ENCODE peak calls at places on chromosomes 13 and 19, in five cellular contexts. C is SK-N-SH, F is ascending aorta, S is heart left ventricle, A is pancreas. G is an unnamed sample. For H3K4me1 and H3K36me3, the result is how much of the 10 kb centered on the place peaks cover.

GRCh38 chr19:4062576-4063368 is 3.9 kb downstream of the ZBTB7A start:
- DNase-seq in C (no peak), F (no peak), S (no peak), A (no peak), G (no peak)

GRCh38 chr13:59543418-59543817 is 620.3 kb downstream of the DIAPH3 start:
- DNase-seq in C (no peak), F (no peak), S (no peak), A (no peak), G (no peak)

GRCh38 chr13:96460571-96460970 is 370.7 kb downstream of the HS6ST3 start:
- DNase-seq in C (peak), F (no peak), S (no peak), A (no peak), G (no peak)

GRCh38 chr19:10471909-10472308 is 31.2 kb downstream of the KEAP1 start:
- DNase-seq in C (peak), F (no peak), S (no peak), A (no peak), G (no peak)

GRCh38 chr13:40582531-40582930 is 83.9 kb downstream of the FOXO1 start:
- DNase-seq in C (no peak), F (no peak), S (no peak), A (no peak), G (no peak)

GRCh38 chr19:1279782-1280341 is 4.5 kb downstream of the FAM174C start:
- DNase-seq in C (peak), F (peak), S (peak), A (peak), G (peak)

GRCh38 chr13:95067303-95067702 is 233.9 kb downstream of the ABCC4 start:
- DNase-seq in C (no peak), F (no peak), S (no peak), A (no peak), G (no peak)

GRCh38 chr13:96898212-96898611 is 96.1 kb downstream of the OXGR1 start:
- DNase-seq in C (no peak), F (peak), S (no peak), A (no peak), G (no peak)

GRCh38 chr19:39768334-39768733 is 10.3 kb upstream of the LEUTX start:
- DNase-seq in C (no peak), F (no peak), S (no peak), A (no peak), G (no peak)

GRCh38 chr13:24625870-24626419 is 54.3 kb upstream of the ATP12A start:
- DNase-seq in C (no peak), F (no peak), S (no peak), A (no peak), G (no peak)

GRCh38 chr13:33017410-33017929 is 1.2 kb downstream of the KL start:
- DNase-seq in C (no peak), F (peak), S (peak), A (no peak), G (no peak)

GRCh38 chr13:82664183-82664582 is 1218.1 kb downstream of the SLITRK1 start:
- DNase-seq in C (no peak), F (no peak), S (no peak), A (no peak), G (no peak)

GRCh38 chr19:43439183-43440063 is 24.7 kb downstream of the TEX101 start:
- DNase-seq in C (no peak), F (no peak), S (no peak), A (no peak), G (no peak)

GRCh38 chr13:42883142-42883541 is 101.8 kb downstream of the FAM216B start:
- DNase-seq in C (no peak), F (no peak), S (no peak), A (no peak), G (no peak)

GRCh38 chr19:11401808-11402543 is 17.1 kb downstream of the RGL3 start:
- DNase-seq in C (peak), F (no peak), S (no peak), A (no peak), G (no peak)

GRCh38 chr13:52024481-52024880 is at the start of gene UTP14C:
- DNase-seq in C (no peak), F (no peak), S (no peak), A (no peak), G (no peak)

GRCh38 chr13:44692173-44692713 is 116.1 kb upstream of the TSC22D1 start:
- DNase-seq in C (no peak), F (no peak), S (no peak), A (no peak), G (no peak)

GRCh38 chr13:95643814-95644598 is 500 bp downstream of the DZIP1 start:
- DNase-seq in C (peak), F (no peak), S (no peak), A (peak), G (no peak)

GRCh38 chr13:86986448-86986847 is 684.7 kb upstream of the SLITRK5 start:
- DNase-seq in C (no peak), F (no peak), S (no peak), A (no peak), G (no peak)

GRCh38 chr13:75137911-75138571 is 343.9 kb downstream of the TBC1D4 start:
- DNase-seq in C (no peak), F (no peak), S (no peak), A (no peak), G (no peak)

DNA sequence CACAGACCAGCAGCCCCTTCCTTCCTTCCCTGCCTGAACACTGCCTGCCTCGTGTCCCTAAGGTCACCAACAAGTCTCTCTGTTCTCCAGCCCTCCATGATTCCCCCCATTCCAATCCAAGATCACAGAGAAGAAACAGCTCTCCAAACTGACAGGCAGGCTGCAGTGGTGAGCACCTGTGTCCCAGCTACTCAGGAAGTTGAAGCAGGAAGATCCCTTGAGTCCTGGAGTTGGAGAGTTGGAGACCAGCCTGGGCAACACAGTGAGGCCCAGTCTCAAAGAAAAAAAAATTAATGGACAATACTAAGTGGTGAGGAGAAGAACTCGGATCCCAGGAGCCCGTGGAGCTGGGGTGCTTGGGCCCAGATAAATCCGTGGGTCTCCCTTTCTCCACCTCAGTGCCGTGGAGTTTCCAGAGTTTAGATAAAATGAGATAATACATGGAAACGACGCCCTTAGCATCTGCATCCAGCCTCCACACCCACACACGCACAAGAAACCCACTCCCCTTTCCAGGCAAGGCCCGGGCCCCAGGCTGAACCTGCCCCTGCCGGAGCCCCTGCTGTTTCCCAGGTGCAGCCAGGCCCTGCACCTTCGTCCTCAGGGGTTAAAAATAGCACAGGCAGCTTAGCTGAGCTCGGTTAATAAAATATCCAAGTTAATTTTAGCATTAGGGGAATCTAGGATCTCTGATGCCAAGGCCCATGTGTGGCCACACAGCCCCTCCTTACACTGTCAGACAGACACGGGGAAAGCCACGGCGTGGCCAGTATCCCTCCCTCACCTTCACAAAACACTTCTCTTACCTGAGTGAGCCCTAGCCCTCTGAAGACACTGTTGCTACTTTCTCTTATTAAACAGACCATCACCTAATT is 4.7 kb downstream of the RASA3 start:
- DNase-seq in C (no peak), F (peak), S (no peak), A (no peak), G (no peak)
- H3K4me1 ChIP-seq in C (under half), F (under half), S (half or more), A (under half), G (under half)

GRCh38 chr19:41879080-41879479 is 2.0 kb downstream of the CD79A start:
- DNase-seq in C (no peak), F (no peak), S (no peak), A (no peak), G (no peak)
- H3K36me3 ChIP-seq in C (under half), F (under half), S (under half), A (under half), G (under half)

GRCh38 chr19:49497790-49498106 is 1.5 kb downstream of the RPS11 start:
- DNase-seq in C (no peak), F (no peak), S (no peak), A (no peak), G (no peak)
- H3K4me1 ChIP-seq in C (under half), F (under half), S (under half), A (under half), G (under half)

GRCh38 chr13:36750046-36750445 is 69.0 kb upstream of the RFXAP start:
- DNase-seq in C (no peak), F (no peak), S (no peak), A (no peak), G (no peak)
- H3K36me3 ChIP-seq in C (under half), F (under half), S (under half), A (under half), G (under half)